ENCODE peak calls at places on chromosome 19, in four cellular contexts. M, S, G and A are unnamed samples.

GRCh38 chr19:53254451-53255341 is at the start of gene ZNF677:
- DNase-seq in M (no peak), S (peak), G (peak), A (peak)

GRCh38 chr19:35262101-35262761 is 6.5 kb upstream of the USF2 start:
- DNase-seq in M (no peak), S (no peak), G (no peak), A (no peak)

GRCh38 chr19:1825909-1826556 is 14.0 kb upstream of the ATP8B3 start:
- DNase-seq in M (no peak), S (peak), G (peak), A (peak)

GRCh38 chr19:45498411-45499195 is at the start of gene PPM1N:
- DNase-seq in M (no peak), S (no peak), G (no peak), A (peak)

GRCh38 chr19:5128251-5128931 is 159.5 kb downstream of the KDM4B start:
- DNase-seq in M (no peak), S (peak), G (no peak), A (peak)

GRCh38 chr19:6457958-6458694 is 1.5 kb downstream of the SLC25A23 start:
- DNase-seq in M (peak), S (peak), G (no peak), A (no peak)

GRCh38 chr19:16124953-16125352 is 13.3 kb downstream of the RAB8A start:
- DNase-seq in M (no peak), S (no peak), G (no peak), A (no peak)

GRCh38 chr19:55720214-55720746 is 17.9 kb downstream of the NLRP9 start:
- DNase-seq in M (no peak), S (no peak), G (no peak), A (no peak)

GRCh38 chr19:33302974-33303790 is 848 bp upstream of the CEBPA start:
- DNase-seq in M (no peak), S (peak), G (no peak), A (peak)

GRCh38 chr19:35899547-35900214 is 659 bp downstream of the NFKBID start:
- DNase-seq in M (peak), S (peak), G (no peak), A (peak)

GRCh38 chr19:51166846-51167490 is 24.9 kb downstream of the SIGLEC7 start:
- DNase-seq in M (no peak), S (no peak), G (no peak), A (no peak)

GRCh38 chr19:16645140-16645539 is 14.8 kb downstream of the SMIM7 start:
- DNase-seq in M (no peak), S (no peak), G (no peak), A (no peak)

GRCh38 chr19:56839665-56840451 is 668 bp downstream of the PEG3 start:
- DNase-seq in M (no peak), S (no peak), G (no peak), A (no peak)

GRCh38 chr19:10334340-10335148 is 1.2 kb upstream of the RAVER1 start:
- DNase-seq in M (no peak), S (peak), G (peak), A (peak)

GRCh38 chr19:5109560-5109959 is 140.6 kb downstream of the KDM4B start:
- DNase-seq in M (no peak), S (no peak), G (no peak), A (no peak)

GRCh38 chr19:15115762-15116615 is 8.8 kb downstream of the SYDE1 start:
- DNase-seq in M (no peak), S (no peak), G (no peak), A (no peak)

GRCh38 chr19:34018546-34018945 is 153.8 kb upstream of the LSM14A start:
- DNase-seq in M (no peak), S (no peak), G (no peak), A (no peak)

GRCh38 chr19:31515931-31516330 is 166.7 kb upstream of the TSHZ3 start:
- DNase-seq in M (no peak), S (no peak), G (no peak), A (no peak)

GRCh38 chr19:31232871-31233270 is 116.4 kb downstream of the TSHZ3 start:
- DNase-seq in M (no peak), S (no peak), G (no peak), A (peak)

GRCh38 chr19:50384685-50385535 is 763 bp downstream of the POLD1 start:
- DNase-seq in M (no peak), S (peak), G (no peak), A (peak)

GRCh38 chr19:50223439-50223716 is 20.0 kb downstream of the MYH14 start:
- DNase-seq in M (no peak), S (no peak), G (no peak), A (no peak)

GRCh38 chr19:48874309-48875135 is 2.3 kb downstream of the PPP1R15A start:
- DNase-seq in M (no peak), S (peak), G (no peak), A (peak)

DNA sequence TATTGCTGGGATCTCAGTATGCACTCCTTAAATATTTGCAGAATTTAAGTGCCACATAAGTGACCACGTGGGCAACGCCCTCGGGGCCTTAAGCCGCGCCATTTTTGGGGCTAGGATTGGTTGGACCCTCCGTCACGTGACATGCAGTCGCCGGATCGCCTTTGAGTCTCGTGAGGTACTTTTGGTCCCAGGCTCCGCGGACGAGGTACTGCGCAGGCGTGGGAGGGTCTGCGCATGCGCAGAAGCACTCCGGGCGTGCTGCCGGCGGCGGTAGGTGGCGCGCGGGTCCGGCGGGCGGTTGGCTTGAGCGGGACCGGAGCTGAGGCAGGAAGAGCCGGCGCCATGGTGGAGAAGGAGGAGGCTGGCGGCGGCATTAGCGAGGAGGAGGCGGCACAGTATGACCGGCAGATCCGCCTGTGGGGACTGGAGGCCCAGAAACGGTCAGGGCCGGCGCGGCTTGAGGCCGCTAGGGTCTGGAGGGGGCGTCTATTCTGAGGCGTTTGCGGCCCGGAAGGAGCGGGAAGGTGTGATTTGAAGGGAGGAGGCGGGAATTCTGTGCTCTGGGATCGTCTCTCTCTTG is at the start of gene SAE1:
- DNase-seq in M (peak), S (peak), G (peak), A (peak)
- TF ChIP-seq POLR2A in M (peak), S (peak), G (peak), A (peak)

DNA sequence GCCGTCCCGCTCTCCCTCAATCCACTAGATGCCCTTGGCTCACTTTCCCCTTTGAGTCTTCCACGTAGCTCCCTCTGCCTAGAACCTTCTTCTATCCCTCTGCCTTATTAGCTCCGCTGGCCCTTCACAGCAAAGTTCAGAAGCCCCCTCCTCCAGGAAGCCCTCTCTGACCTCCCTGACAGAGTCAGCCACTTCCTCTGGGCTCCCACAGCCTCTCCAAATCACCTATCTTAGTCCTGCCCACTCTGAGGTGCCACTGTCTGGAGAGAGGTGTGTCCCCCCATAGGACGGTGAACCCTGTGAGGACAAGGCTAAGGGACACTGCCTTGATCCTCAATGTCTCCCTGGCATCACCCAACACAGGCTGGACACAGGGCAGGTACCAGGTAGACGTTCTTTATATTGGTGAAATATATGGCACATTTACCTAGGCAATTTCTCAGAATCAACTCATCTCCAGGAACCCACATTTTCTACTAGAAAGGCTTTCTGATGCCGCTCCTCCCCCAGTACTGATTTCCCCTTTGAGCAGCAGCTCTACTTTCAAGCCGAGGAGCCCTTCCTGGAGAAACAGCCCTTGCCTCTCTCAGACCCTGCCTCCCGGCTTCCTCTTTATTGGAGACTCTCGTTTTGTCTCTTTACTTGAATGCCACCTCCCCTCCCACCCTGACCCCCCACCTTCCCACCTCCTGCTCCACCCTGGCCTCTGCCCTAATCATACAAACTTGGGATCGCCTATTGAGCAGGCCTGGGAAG is 3.4 kb upstream of the TGFB1 start:
- DNase-seq in M (no peak), S (no peak), G (no peak), A (no peak)
- TF ChIP-seq CHD1 in M (no peak), S (no peak), G (no peak), A (no peak)

DNA sequence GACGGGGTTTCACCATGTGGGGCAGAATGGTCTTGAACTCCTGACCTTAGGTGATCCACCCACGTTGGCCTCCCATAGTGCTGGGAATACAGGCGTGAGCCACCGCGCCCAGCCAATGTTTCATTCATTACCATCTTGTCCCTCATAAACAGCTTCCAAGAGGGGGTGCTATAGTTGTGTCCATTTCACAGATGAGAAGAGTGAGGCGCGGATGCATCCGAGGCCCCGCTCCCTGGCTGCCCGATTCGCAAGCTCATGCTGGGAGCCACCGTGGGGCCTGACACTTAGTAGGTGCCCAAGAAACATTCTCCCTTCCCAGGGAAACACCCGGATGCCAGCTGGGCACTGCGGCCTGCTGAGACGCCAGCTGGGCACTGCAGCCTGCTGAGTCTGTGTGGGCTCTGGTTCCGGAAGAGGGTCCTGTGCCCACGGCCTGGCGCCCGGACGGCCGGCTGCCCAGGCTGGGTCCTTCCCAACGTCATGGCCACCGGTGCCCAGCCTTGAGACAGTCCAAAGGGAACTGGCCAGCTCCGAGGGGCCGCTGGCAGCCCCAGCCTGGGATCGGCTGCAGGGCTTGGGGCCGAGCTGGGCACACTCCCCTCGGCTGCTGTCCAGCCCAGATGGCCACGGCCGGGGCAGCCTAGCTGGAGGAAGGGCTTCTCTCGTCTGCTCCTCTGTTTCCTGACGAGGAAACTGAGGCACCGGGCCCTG is 54.7 kb downstream of the NFIC start:
- DNase-seq in M (no peak), S (no peak), G (no peak), A (no peak)
- TF ChIP-seq POLR2A in M (no peak), S (no peak), G (no peak), A (no peak)

GRCh38 chr19:54395685-54396084 is 19.6 kb upstream of the TTYH1 start:
- DNase-seq in M (no peak), S (no peak), G (no peak), A (no peak)

GRCh38 chr19:54403054-54403453 is 12.2 kb upstream of the TTYH1 start:
- DNase-seq in M (no peak), S (no peak), G (no peak), A (no peak)

GRCh38 chr19:54393381-54393780 is 21.9 kb upstream of the TTYH1 start:
- DNase-seq in M (no peak), S (no peak), G (no peak), A (no peak)

GRCh38 chr19:54400913-54401312 is 14.4 kb upstream of the TTYH1 start:
- DNase-seq in M (no peak), S (no peak), G (no peak), A (no peak)

GRCh38 chr19:54399189-54399588 is 16.1 kb upstream of the TTYH1 start:
- DNase-seq in M (no peak), S (no peak), G (no peak), A (no peak)
- TF ChIP-seq CHD1 in M (no peak), S (no peak), G (no peak), A (no peak)

GRCh38 chr19:47512183-47512947 is 2.5 kb downstream of the NAPA start:
- DNase-seq in M (no peak), S (no peak), G (no peak), A (peak)
- TF ChIP-seq POLR2A in M (no peak), S (no peak), G (no peak), A (no peak)

GRCh38 chr19:18173572-18174294 is at the start of gene IFI30:
- DNase-seq in M (peak), S (peak), G (no peak), A (no peak)

GRCh38 chr19:18171605-18172327 is 1.8 kb upstream of the IFI30 start:
- DNase-seq in M (no peak), S (peak), G (no peak), A (no peak)

GRCh38 chr19:18174983-18175382 is 1.4 kb downstream of the IFI30 start:
- DNase-seq in M (no peak), S (peak), G (no peak), A (no peak)

GRCh38 chr19:18172331-18173053 is 1.1 kb upstream of the IFI30 start:
- DNase-seq in M (no peak), S (no peak), G (no peak), A (no peak)

DNA sequence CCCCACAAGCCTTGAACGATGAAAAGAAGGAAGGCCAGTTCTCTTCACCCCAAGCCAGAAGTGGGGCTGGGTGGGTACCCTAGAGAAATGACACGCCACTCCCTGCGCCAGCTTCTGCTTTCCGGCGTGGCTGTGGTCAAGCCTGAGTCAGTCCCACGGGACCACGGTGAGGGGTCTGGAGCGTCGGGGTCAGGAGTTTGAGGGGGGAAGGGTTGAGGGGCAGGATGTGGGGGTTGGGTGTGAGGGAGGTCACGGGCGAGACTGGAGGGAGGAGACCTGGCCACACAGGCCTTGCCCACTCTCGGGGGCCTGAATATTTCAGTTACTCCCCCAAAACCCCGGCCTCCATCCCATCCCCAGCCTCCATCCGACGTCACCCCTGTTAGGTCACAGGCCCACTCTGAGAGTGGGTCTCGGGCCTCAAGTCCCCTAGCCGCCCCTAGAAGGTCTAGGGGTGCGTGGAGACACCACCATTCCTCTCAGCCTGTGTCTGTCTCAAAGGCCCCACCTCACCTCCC is 500 bp upstream of the IFI30 start:
- DNase-seq in M (no peak), S (peak), G (no peak), A (no peak)
- TF ChIP-seq CHD1 in M (no peak), S (no peak), G (no peak), A (no peak)

DNA sequence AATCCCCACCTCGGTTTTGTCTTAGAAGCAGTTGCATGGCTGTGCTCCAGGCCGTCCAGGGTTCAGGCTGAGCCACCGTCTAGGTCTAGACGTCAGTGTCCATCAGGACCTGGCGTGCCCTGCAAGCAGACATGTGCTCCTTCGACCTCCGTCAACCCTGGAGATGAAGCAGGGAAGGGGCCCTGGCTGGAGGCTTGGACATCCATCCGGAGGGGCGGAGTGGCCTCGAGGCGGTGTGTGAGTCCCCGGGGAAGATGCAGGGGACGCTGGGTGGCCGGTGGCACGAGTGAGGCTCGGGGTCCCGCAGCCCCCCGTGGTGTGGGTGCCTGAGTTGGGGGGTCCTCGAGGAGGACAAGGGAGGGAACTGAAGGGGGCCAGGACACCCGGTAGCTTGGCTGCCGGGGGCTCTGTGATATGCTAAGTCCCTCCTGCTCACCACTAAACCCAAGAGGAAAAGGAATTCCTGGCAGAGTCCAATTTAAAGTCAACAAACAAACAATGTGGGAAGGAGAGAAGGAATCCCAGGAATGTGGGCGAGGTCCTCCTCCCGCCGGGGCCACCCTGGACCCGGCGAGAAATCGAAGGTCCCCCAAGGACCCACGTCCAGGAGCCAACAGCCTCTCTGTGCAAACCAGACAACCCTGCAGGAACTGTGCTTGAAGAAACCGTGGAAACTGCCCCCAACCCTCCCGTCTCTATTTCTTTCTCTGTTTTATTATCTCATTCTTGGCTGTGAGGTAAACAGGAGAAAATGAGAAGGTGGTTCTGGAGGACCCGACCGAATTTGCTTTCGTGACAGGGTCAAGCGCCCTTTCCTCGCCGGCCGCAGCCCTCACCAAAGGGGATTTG is 14.8 kb upstream of the PTBP1 start:
- DNase-seq in M (no peak), S (no peak), G (peak), A (peak)
- TF ChIP-seq POLR2A in M (no peak), S (no peak), G (peak), A (no peak)

DNA sequence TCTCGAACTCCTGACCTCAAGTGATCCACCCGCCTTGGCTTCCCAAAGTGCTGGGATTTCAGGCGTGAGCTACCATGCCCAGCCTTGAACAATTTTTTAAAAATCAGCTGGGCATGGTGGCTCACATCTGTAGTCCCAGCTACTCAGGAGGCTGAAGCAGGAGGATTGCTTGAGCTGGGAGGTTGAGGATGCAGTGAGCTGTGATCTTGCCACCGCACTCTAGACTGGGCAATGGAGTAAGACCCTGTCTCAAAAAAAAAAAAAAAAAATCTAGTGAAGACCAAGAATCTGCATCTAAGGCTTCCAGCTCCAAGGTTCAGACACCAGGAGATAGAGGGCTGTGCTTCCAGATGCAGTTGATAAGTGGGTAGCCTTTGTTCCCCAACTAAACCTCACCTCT is 17.1 kb downstream of the DNASE2 start:
- DNase-seq in M (no peak), S (no peak), G (no peak), A (no peak)
- TF ChIP-seq CHD1 in M (no peak), S (no peak), G (no peak), A (no peak)